ENCODE peak calls at places on chromosomes 13 and 19, in six cellular contexts. U is Kasumi-1; H is activated naive CD4-positive, alpha-beta T cell treated with anti-CD3 and anti-CD28 coated beads for 36 hours; S is neural crest cell; A is activated CD8-positive, alpha-beta memory T cell treated with anti-CD3 and anti-CD28 coated beads for 4 hours; Q is RPMI8226. R is an unnamed sample.

GRCh38 chr19:55440411-55441105 is 2.5 kb downstream of the SHISA7 start:
- DNase-seq in U (no peak), H (no peak), S (peak), A (no peak), Q (peak), R (peak)

GRCh38 chr19:33819875-33820781 is 23.5 kb downstream of the KCTD15 start:
- DNase-seq in U (peak), H (peak), S (peak), A (no peak), Q (peak), R (peak)

GRCh38 chr13:94640676-94641075 is 39.0 kb downstream of the GPR180 start:
- DNase-seq in U (no peak), H (no peak), S (no peak), A (no peak), Q (no peak), R (no peak)

GRCh38 chr13:40394304-40394983 is 272.0 kb downstream of the FOXO1 start:
- DNase-seq in U (no peak), H (no peak), S (no peak), A (no peak), Q (no peak), R (no peak)

GRCh38 chr19:10295305-10295846 is 5.6 kb downstream of the ICAM5 start:
- DNase-seq in U (no peak), H (peak), S (no peak), A (no peak), Q (no peak), R (peak)

GRCh38 chr13:91659583-91660415 is 261.4 kb downstream of the GPC5 start:
- DNase-seq in U (no peak), H (no peak), S (no peak), A (no peak), Q (no peak), R (peak)

GRCh38 chr13:100106005-100106404 is 17.1 kb downstream of the PCCA start:
- DNase-seq in U (no peak), H (no peak), S (no peak), A (no peak), Q (no peak), R (no peak)

GRCh38 chr13:37701972-37702371 is 103.4 kb upstream of the POSTN start:
- DNase-seq in U (no peak), H (no peak), S (no peak), A (no peak), Q (no peak), R (no peak)

GRCh38 chr13:63696055-63696454 is 2280.4 kb upstream of the PCDH20 start:
- DNase-seq in U (no peak), H (no peak), S (no peak), A (no peak), Q (no peak), R (no peak)

GRCh38 chr13:30376426-30377311 is 45.6 kb upstream of the UBE2L5 start:
- DNase-seq in U (peak), H (peak), S (no peak), A (peak), Q (peak), R (peak)

GRCh38 chr19:41641879-41642485 is 15.1 kb upstream of the CEACAM4 start:
- DNase-seq in U (peak), H (peak), S (peak), A (peak), Q (peak), R (peak)

GRCh38 chr19:14033946-14034345 is 2.4 kb downstream of the IL27RA start:
- DNase-seq in U (no peak), H (no peak), S (no peak), A (no peak), Q (no peak), R (no peak)

GRCh38 chr19:24049537-24049936 is 37.5 kb upstream of the ZNF254 start:
- DNase-seq in U (no peak), H (no peak), S (no peak), A (no peak), Q (no peak), R (no peak)

GRCh38 chr13:33218020-33218419 is 67.5 kb downstream of the STARD13 start:
- DNase-seq in U (no peak), H (no peak), S (no peak), A (no peak), Q (no peak), R (no peak)

GRCh38 chr13:26971990-26972888 is 199.4 kb downstream of the USP12 start:
- DNase-seq in U (peak), H (peak), S (no peak), A (no peak), Q (peak), R (peak)

GRCh38 chr19:16702123-16702522 is 17.5 kb upstream of the NWD1 start:
- DNase-seq in U (no peak), H (no peak), S (no peak), A (no peak), Q (peak), R (peak)

GRCh38 chr13:90686438-90686837 is 661.0 kb upstream of the MIR17HG start:
- DNase-seq in U (no peak), H (no peak), S (no peak), A (no peak), Q (no peak), R (no peak)

GRCh38 chr19:55867101-55867500 is 30.8 kb downstream of the NLRP4 start:
- DNase-seq in U (no peak), H (no peak), S (no peak), A (no peak), Q (no peak), R (no peak)

GRCh38 chr19:48738557-48739399 is 1.6 kb downstream of the RASIP1 start:
- DNase-seq in U (peak), H (peak), S (peak), A (peak), Q (peak), R (peak)

GRCh38 chr13:72293206-72293605 is 426.2 kb upstream of the DACH1 start:
- DNase-seq in U (no peak), H (no peak), S (no peak), A (no peak), Q (no peak), R (no peak)

GRCh38 chr13:80454245-80454644 is 113.3 kb upstream of the SPRY2 start:
- DNase-seq in U (peak), H (no peak), S (no peak), A (no peak), Q (peak), R (peak)

GRCh38 chr13:79593611-79594275 is 112.8 kb downstream of the NDFIP2 start:
- DNase-seq in U (no peak), H (no peak), S (no peak), A (no peak), Q (no peak), R (no peak)

GRCh38 chr19:3046621-3047306 is 15.5 kb downstream of the TLE5 start:
- DNase-seq in U (no peak), H (no peak), S (no peak), A (no peak), Q (peak), R (no peak)

R was measured in GM12865.